ENCODE peak calls at places on chromosomes 7 and 10, in five cellular contexts. A is heart right ventricle, Y is colonic mucosa, P is nephron progenitor cell, H is Calu3. T is an unnamed sample.

GRCh38 chr10:133044502-133044901 is 43.2 kb upstream of the ADGRA1 start:
- DNase-seq in A (peak), Y (no peak), P (peak), H (no peak), T (no peak)

GRCh38 chr7:38748056-38748610 is 117.0 kb upstream of the AMPH start:
- DNase-seq in A (no peak), Y (no peak), P (no peak), H (peak), T (peak)

GRCh38 chr7:100516135-100516812 is 22.7 kb upstream of the AGFG2 start:
- DNase-seq in A (peak), Y (no peak), P (no peak), H (no peak), T (no peak)

GRCh38 chr10:19930936-19931859 is 115.0 kb downstream of the PLXDC2 start:
- DNase-seq in A (no peak), Y (peak), P (peak), H (no peak), T (no peak)

GRCh38 chr10:14654821-14655382 is 119.8 kb downstream of the FAM107B start:
- DNase-seq in A (no peak), Y (no peak), P (no peak), H (no peak), T (peak)

GRCh38 chr10:104025524-104025923 is 58.6 kb downstream of the SLK start:
- DNase-seq in A (no peak), Y (no peak), P (no peak), H (no peak), T (no peak)

GRCh38 chr7:78420001-78420400 is 621.4 kb downstream of the PHTF2 start:
- DNase-seq in A (no peak), Y (no peak), P (no peak), H (no peak), T (no peak)

GRCh38 chr7:139035588-139036353 is at the start of gene ZC3HAV1L:
- DNase-seq in A (peak), Y (peak), P (no peak), H (peak), T (peak)

GRCh38 chr10:71697938-71698709 is 21.5 kb downstream of the C10orf105 start:
- DNase-seq in A (no peak), Y (no peak), P (no peak), H (no peak), T (no peak)

GRCh38 chr7:135925205-135925604 is 52.0 kb downstream of the MTPN start:
- DNase-seq in A (no peak), Y (no peak), P (no peak), H (no peak), T (no peak)

GRCh38 chr10:127125331-127125730 is 71.1 kb downstream of the INSYN2A start:
- DNase-seq in A (no peak), Y (no peak), P (no peak), H (no peak), T (no peak)

GRCh38 chr10:21518629-21519321 is 6.7 kb downstream of the SKIDA1 start:
- DNase-seq in A (no peak), Y (no peak), P (no peak), H (no peak), T (peak)

GRCh38 chr7:102836206-102836938 is 76.4 kb upstream of the LRRC17 start:
- DNase-seq in A (no peak), Y (no peak), P (no peak), H (no peak), T (peak)

GRCh38 chr7:83550100-83550499 is 98.8 kb downstream of the SEMA3E start:
- DNase-seq in A (no peak), Y (no peak), P (no peak), H (no peak), T (peak)

GRCh38 chr7:139647812-139648616 is 124.5 kb downstream of the CLEC2L start:
- DNase-seq in A (no peak), Y (no peak), P (no peak), H (no peak), T (no peak)

GRCh38 chr10:63670291-63670898 is 149.2 kb downstream of the REEP3 start:
- DNase-seq in A (peak), Y (no peak), P (no peak), H (no peak), T (no peak)

GRCh38 chr7:92785923-92786322 is 50.5 kb downstream of the CDK6 start:
- DNase-seq in A (no peak), Y (no peak), P (no peak), H (no peak), T (no peak)

GRCh38 chr10:6050801-6051445 is 11.2 kb downstream of the IL2RA start:
- DNase-seq in A (peak), Y (peak), P (no peak), H (peak), T (peak)

GRCh38 chr7:137687556-137688280 is 159.1 kb downstream of the DGKI start:
- DNase-seq in A (no peak), Y (no peak), P (no peak), H (no peak), T (peak)

GRCh38 chr7:32036557-32036956 is 33.6 kb downstream of the PDE1C start:
- DNase-seq in A (no peak), Y (no peak), P (no peak), H (no peak), T (no peak)

GRCh38 chr10:132488231-132488821 is 49.3 kb upstream of the INPP5A start:
- DNase-seq in A (no peak), Y (no peak), P (no peak), H (no peak), T (no peak)

GRCh38 chr7:68684246-68684850 is 913.9 kb upstream of the AUTS2 start:
- DNase-seq in A (no peak), Y (no peak), P (no peak), H (no peak), T (no peak)

GRCh38 chr10:114261116-114261515 is 22.1 kb downstream of the VWA2 start:
- DNase-seq in A (no peak), Y (no peak), P (no peak), H (no peak), T (no peak)

GRCh38 chr10:97490592-97490991 is 7.6 kb downstream of the MMS19 start:
- DNase-seq in A (peak), Y (no peak), P (no peak), H (no peak), T (no peak)

GRCh38 chr7:111872837-111873646 is 310.8 kb upstream of the IMMP2L start:
- DNase-seq in A (no peak), Y (no peak), P (no peak), H (no peak), T (no peak)

GRCh38 chr10:84026821-84027257 is 112.5 kb upstream of the GHITM start:
- DNase-seq in A (no peak), Y (peak), P (peak), H (peak), T (peak)

GRCh38 chr7:107394301-107394700 is 75.6 kb upstream of the GPR22 start:
- DNase-seq in A (no peak), Y (no peak), P (no peak), H (no peak), T (no peak)

T was measured in trophoblast cell.